ENCODE peak calls at places on chromosomes 11 and 22, in eight cellular contexts. Y is GM10248; U is stomach; F is PC-3; H is GM06990; S is CD8-positive, alpha-beta T cell; D is H1; Z is foreskin keratinocyte. X is an unnamed sample.

GRCh38 chr22:48591286-48592065 is 1236.2 kb downstream of the BRD1 start:
- DNase-seq in Y (no peak), U (no peak), F (no peak), H (no peak), S (no peak), D (no peak), Z (no peak), X (no peak)

GRCh38 chr11:47007579-47007978 is 71.0 kb downstream of the CSTPP1 start:
- DNase-seq in Y (no peak), U (no peak), F (no peak), H (no peak), S (no peak), D (no peak), Z (no peak), X (no peak)

GRCh38 chr11:64297722-64298358 is 2.3 kb upstream of the CATSPERZ start:
- DNase-seq in Y (no peak), U (no peak), F (no peak), H (no peak), S (no peak), D (peak; percentile 56), Z (no peak), X (no peak)

GRCh38 chr22:39117585-39118191 is 20.6 kb downstream of the APOBEC3H start:
- DNase-seq in Y (peak; percentile 72), U (peak; percentile 70), F (peak; percentile 61), H (peak; percentile 67), S (peak; percentile 61), D (no peak), Z (no peak), X (peak; percentile 46)

GRCh38 chr11:92941676-92942571 is 27.5 kb upstream of the MTNR1B start:
- DNase-seq in Y (peak; percentile 56), U (no peak), F (peak; percentile 52), H (no peak), S (no peak), D (no peak), Z (peak; percentile 8), X (peak; percentile 16)

GRCh38 chr11:90113541-90113940 is 20.9 kb upstream of the NAALAD2 start:
- DNase-seq in Y (no peak), U (no peak), F (peak; percentile 48), H (no peak), S (no peak), D (no peak), Z (no peak), X (no peak)

GRCh38 chr11:72224587-72225410 is at the start of gene INPPL1:
- DNase-seq in Y (peak; percentile 43), U (peak; percentile 58), F (peak; percentile 43), H (peak; percentile 58), S (no peak), D (peak; percentile 61), Z (no peak), X (peak; percentile 59)

GRCh38 chr22:27804683-27805297 is 3.2 kb upstream of the MN1 start:
- DNase-seq in Y (peak; percentile 75), U (peak; percentile 75), F (peak; percentile 66), H (peak; percentile 26), S (peak; percentile 27), D (peak; percentile 86), Z (no peak), X (peak; percentile 78)

GRCh38 chr11:84129961-84130576 is 843.9 kb upstream of the CCDC90B start:
- DNase-seq in Y (no peak), U (no peak), F (no peak), H (no peak), S (no peak), D (no peak), Z (no peak), X (no peak)

GRCh38 chr11:104275992-104276391 is 112.0 kb upstream of the PDGFD start:
- DNase-seq in Y (no peak), U (no peak), F (peak; percentile 37), H (no peak), S (no peak), D (no peak), Z (peak; percentile 40), X (no peak)

GRCh38 chr11:93123351-93123898 is 74.4 kb downstream of the SLC36A4 start:
- DNase-seq in Y (no peak), U (peak; percentile 86), F (no peak), H (no peak), S (no peak), D (no peak), Z (no peak), X (no peak)

GRCh38 chr22:45597460-45598192 is 74.0 kb upstream of the ATXN10 start:
- DNase-seq in Y (no peak), U (peak; percentile 48), F (peak; percentile 22), H (no peak), S (no peak), D (no peak), Z (no peak), X (no peak)

GRCh38 chr11:120682866-120683265 is 171.3 kb downstream of the GRIK4 start:
- DNase-seq in Y (no peak), U (no peak), F (peak; percentile 44), H (no peak), S (no peak), D (no peak), Z (no peak), X (no peak)

GRCh38 chr11:128848815-128849455 is 18.2 kb downstream of the KCNJ1 start:
- DNase-seq in Y (peak; percentile 74), U (peak; percentile 57), F (peak; percentile 65), H (peak; percentile 54), S (peak; percentile 59), D (peak; percentile 97), Z (no peak), X (peak; percentile 78)

GRCh38 chr11:35825386-35825785 is 118.5 kb upstream of the LDLRAD3 start:
- DNase-seq in Y (no peak), U (no peak), F (no peak), H (no peak), S (no peak), D (no peak), Z (no peak), X (no peak)

GRCh38 chr11:19987243-19987870 is 172.9 kb downstream of the DBX1 start:
- DNase-seq in Y (no peak), U (no peak), F (no peak), H (no peak), S (no peak), D (no peak), Z (no peak), X (no peak)

GRCh38 chr11:65562788-65563187 is 4.6 kb upstream of the LTBP3 start:
- DNase-seq in Y (no peak), U (no peak), F (no peak), H (no peak), S (no peak), D (no peak), Z (no peak), X (no peak)
- TF ChIP-seq CTCF in Y (no peak), U (no peak), F (no peak), H (no peak), S (no peak), D (no peak), Z (no peak), X (no peak)

DNA sequence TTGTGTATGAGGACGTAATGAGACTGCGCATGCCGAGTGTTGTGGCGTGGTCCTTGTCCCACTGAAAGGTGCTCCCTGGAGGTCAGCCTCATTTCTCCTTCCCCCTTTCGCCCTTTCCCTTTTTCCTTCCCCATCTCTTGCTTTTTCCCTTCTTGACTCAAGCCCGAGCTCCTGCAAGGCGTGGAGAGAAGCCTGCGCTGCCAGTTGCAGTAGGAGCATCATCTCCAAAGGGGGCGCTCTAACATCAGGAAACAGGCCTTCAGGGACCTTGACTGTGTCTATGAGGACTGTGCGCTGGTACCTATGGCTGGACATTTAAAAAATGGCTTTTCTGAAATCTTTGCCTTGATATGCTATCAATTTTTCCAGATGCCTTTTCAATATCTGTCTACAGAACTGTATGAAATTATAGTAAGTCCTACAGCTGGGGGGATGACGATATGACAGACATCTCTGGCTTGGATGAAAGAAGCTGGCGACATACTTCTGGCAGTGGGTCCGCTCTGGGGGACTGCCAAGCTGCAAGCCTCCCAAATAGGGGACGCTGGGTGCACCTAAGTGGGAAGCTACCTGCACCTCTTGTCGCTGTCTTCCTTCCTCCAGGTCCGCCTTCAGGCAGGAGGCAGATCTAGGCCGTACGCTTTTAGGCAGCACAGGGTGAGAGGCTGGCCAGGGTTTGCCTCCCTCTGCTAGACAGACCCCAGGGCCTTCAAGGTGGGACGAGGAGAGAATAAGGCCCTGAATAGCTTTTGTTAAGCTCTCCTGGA is 96.5 kb downstream of the NXPE2 start:
- DNase-seq in Y (peak; percentile 33), U (peak; percentile 40), F (peak; percentile 67), H (no peak), S (no peak), D (peak; percentile 86), Z (no peak), X (peak; percentile 79)
- TF ChIP-seq CTCF in Y (peak; percentile 20), U (peak; percentile 47), F (peak; percentile 83), H (peak; percentile 78), S (no peak), D (peak; percentile 88), Z (peak; percentile 66), X (peak; percentile 93)

GRCh38 chr11:94501522-94501921 is 7.7 kb downstream of the ANKRD49 start:
- DNase-seq in Y (no peak), U (no peak), F (peak; percentile 15), H (no peak), S (no peak), D (no peak), Z (no peak), X (no peak)
- TF ChIP-seq CTCF in Y (peak; percentile 13), U (no peak), F (no peak), H (peak; percentile 10), S (no peak), D (no peak), Z (no peak), X (peak; percentile 24)

GRCh38 chr11:102341844-102342318 is 5.1 kb upstream of the BIRC2 start:
- DNase-seq in Y (peak; percentile 54), U (peak; percentile 77), F (peak; percentile 93), H (peak; percentile 34), S (peak; percentile 63), D (peak; percentile 75), Z (no peak), X (peak; percentile 80)
- TF ChIP-seq CTCF in Y (peak; percentile 73), U (peak; percentile 81), F (peak; percentile 96), H (peak; percentile 75), S (peak; percentile 74), D (peak; percentile 81), Z (peak; percentile 89), X (peak; percentile 86)